ENCODE peak calls at places on chromosomes 7 and 10, in four cellular contexts. F is HEK293T, G is WTC11, W is HepG2. U is an unnamed sample.

GRCh38 chr10:73577788-73578187 is 13.4 kb downstream of the USP54 start:
- DNase-seq in F (no peak), G (no peak), W (no peak), U (no peak)

GRCh38 chr10:50988792-50989191 is 85.5 kb upstream of the PRKG1 start:
- DNase-seq in F (peak; percentile 19), G (no peak), W (no peak), U (peak; percentile 17)

GRCh38 chr7:151777913-151778670 is 98.8 kb downstream of the PRKAG2 start:
- DNase-seq in F (no peak), G (no peak), W (no peak), U (no peak)

GRCh38 chr7:70238171-70238575 is 639.9 kb downstream of the AUTS2 start:
- DNase-seq in F (peak; percentile 10), G (no peak), W (no peak), U (no peak)

GRCh38 chr10:43816351-43817321 is 168.0 kb upstream of the ZNF32 start:
- DNase-seq in F (no peak), G (no peak), W (no peak), U (no peak)

GRCh38 chr10:73771722-73772279 is 10.0 kb upstream of the CHCHD1 start:
- DNase-seq in F (peak; percentile 75), G (peak; percentile 79), W (peak; percentile 27), U (peak; percentile 42)

GRCh38 chr7:55133630-55134392 is 115.0 kb downstream of the EGFR start:
- DNase-seq in F (no peak), G (no peak), W (peak; percentile 73), U (peak; percentile 20)

GRCh38 chr7:16091951-16092350 is 329.4 kb downstream of the CRPPA start:
- DNase-seq in F (no peak), G (no peak), W (no peak), U (no peak)

GRCh38 chr7:113793171-113793570 is 125.6 kb downstream of the PPP1R3A start:
- DNase-seq in F (no peak), G (no peak), W (no peak), U (no peak)

GRCh38 chr10:86690657-86691084 is 22.4 kb downstream of the LDB3 start:
- DNase-seq in F (no peak), G (no peak), W (no peak), U (no peak)

GRCh38 chr7:155962191-155962967 is 150.1 kb upstream of the SHH start:
- DNase-seq in F (no peak), G (no peak), W (peak; percentile 63), U (no peak)

GRCh38 chr7:51019891-51020855 is 237.5 kb upstream of the GRB10 start:
- DNase-seq in F (no peak), G (no peak), W (no peak), U (no peak)

GRCh38 chr10:108757946-108758345 is 1165.4 kb downstream of the XPNPEP1 start:
- DNase-seq in F (no peak), G (no peak), W (no peak), U (no peak)

GRCh38 chr10:123236122-123236521 is 81.9 kb downstream of the BUB3 start:
- DNase-seq in F (peak; percentile 20), G (peak; percentile 22), W (peak; percentile 9), U (no peak)
- TF ChIP-seq ELF4 in F (no peak), G (no peak), W (no peak), U (no peak)

GRCh38 chr10:98659951-98660350 is 213.2 kb upstream of the HPS1 start:
- DNase-seq in F (no peak), G (no peak), W (no peak), U (no peak)

GRCh38 chr10:98667081-98667480 is 220.3 kb upstream of the HPS1 start:
- DNase-seq in F (no peak), G (no peak), W (no peak), U (no peak)

DNA sequence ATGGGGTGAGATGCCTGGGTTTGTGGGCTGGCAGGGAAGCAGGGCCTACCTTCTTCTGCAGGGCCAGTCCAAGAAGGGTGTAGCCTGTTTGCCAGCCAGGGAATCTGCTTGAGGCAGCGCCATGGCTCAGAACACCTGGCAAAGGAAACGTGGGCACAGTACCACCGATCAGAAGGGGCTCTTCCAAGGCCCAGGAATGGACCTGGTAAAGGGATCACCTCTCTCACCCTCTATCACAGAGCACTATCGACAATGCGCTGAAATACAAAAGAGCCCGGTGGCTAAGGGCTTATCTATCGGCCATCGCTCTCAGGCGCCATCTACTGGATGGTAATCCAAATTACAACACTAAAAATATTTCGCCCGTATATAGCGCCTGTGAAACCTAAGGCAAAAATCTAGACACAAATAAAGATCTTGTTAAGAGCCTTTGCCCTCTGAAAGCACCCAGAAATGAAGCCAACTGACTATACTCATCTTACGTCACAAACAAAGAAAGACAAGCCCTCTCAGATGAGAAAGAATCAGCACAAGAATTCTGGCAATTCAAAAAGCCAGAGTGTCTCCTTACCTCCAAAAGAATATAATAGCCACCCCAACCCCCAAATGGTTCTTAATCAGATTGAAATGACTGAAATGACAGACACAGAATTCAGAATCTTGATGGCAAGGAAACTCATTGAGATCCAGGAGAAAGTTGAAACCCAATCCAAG is 217.8 kb upstream of the HPS1 start:
- DNase-seq in F (peak; percentile 73), G (peak; percentile 47), W (peak; percentile 34), U (peak; percentile 54)
- TF ChIP-seq ELF4 in F (no peak), G (no peak), W (no peak), U (no peak)

DNA sequence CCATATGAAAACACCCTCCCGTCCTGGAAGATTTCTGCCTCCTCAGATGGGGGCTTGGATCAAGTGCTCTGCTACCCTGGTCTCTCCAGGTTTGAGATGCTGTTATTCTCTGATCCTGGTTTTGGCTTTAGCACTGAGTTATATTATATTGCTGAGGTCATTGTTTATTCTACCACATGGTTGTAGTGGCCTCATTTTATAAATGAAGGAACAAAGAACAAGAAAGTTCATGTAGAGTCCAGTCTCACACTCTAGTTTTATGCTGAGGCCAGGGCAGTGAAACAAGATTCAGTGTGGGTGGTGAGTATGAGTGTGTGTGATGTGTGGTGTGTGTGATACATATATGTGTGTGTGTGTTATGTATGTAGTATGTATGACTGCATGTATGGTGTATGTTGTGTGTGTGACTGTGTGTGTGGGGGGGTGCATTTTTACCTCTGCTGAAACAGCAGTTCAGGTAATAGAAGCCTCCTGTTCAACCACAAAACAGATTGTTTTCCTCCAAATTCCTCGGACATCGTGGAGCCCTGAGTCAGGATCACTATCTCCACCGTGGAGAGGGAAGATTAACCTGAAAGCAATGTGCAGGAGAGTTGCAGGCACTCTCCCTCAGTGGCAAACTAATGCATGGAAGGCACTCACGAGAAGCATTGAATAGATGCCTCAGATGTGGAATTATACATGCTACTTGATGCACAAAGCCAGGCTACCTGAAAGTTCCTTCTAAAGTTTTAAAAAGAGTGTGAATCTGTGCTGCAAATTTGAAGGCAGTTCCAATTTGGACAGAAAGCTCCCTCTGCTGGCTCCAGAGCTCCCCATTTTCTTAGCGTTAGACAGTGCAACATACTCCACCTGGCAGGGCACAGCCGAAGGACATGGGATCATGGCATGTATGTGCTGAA is 80.6 kb downstream of the C7orf25 start:
- DNase-seq in F (peak; percentile 56), G (peak; percentile 40), W (peak; percentile 5), U (no peak)
- TF ChIP-seq ELF4 in F (no peak), G (no peak), W (no peak), U (no peak)

DNA sequence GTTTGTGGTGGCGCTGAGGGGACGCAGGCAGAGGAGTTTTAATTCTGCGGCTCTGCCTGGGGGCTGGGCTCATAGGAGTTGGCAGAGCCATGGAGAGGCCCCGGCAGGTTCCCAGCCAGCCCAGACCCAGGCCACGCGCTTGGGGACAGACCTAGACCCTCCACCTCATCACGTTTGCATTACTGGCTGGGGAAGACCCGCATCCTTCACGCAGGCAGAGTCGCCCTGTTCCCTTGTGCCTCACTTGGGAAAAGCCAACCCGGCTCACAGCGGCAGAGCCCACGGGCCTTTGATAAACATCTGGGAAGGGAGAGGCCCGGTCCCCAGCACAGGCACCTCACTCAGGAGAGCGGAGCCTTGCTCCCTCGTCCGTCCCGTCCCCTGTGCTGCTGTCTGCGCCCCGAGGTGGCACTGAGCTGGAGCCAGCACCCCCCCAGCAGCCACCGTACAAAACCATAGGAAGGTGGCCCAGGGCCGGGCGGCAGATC is 112.9 kb downstream of the CYTH3 start:
- DNase-seq in F (no peak), G (no peak), W (no peak), U (no peak)
- TF ChIP-seq ELF4 in F (no peak), G (no peak), W (no peak), U (no peak)